ENCODE peak calls at places on chromosome 2, in nine cellular contexts. T is AG09319, M is RWPE1, O is pancreas, S is GM13976, J is kidney epithelial cell, P is choroid plexus epithelial cell, H is left ventricle myocardium inferior, Q is left lung. E is an unnamed sample.

GRCh38 chr2:130834091-130834922 is 2.4 kb upstream of the ARHGEF4 start:
- DNase-seq in O (peak), P (peak), M (no peak), T (no peak), S (no peak), Q (no peak), J (peak), H (no peak), E (no peak)

GRCh38 chr2:3007135-3007534 is 370.5 kb downstream of the EIPR1 start:
- DNase-seq in O (no peak), H (no peak), P (no peak), T (no peak), Q (no peak), S (no peak), M (no peak), J (no peak), E (no peak)

GRCh38 chr2:197259470-197259999 is 51.0 kb downstream of the ANKRD44 start:
- DNase-seq in H (no peak), Q (no peak), T (no peak), O (no peak), S (no peak), J (no peak), M (no peak), P (no peak), E (no peak)

GRCh38 chr2:108940156-108940555 is 48.9 kb downstream of the EDAR start:
- DNase-seq in J (no peak), P (no peak), O (no peak), M (no peak), Q (no peak), H (no peak), S (no peak), T (no peak), E (no peak)

GRCh38 chr2:229849073-229849472 is 72.7 kb downstream of the TRIP12 start:
- DNase-seq in H (no peak), P (no peak), Q (no peak), O (no peak), M (no peak), S (no peak), T (no peak), J (no peak), E (no peak)

GRCh38 chr2:151753540-151753939 is 19.3 kb upstream of the NEB start:
- DNase-seq in S (no peak), J (no peak), H (no peak), M (no peak), O (no peak), T (no peak), Q (no peak), P (no peak), E (no peak)

GRCh38 chr2:45918816-45919655 is 267.6 kb downstream of the PRKCE start:
- DNase-seq in Q (no peak), T (no peak), H (no peak), P (no peak), S (peak), M (no peak), J (no peak), O (peak), E (no peak)

GRCh38 chr2:216121255-216121654 is 12.1 kb downstream of the XRCC5 start:
- DNase-seq in O (no peak), P (no peak), T (no peak), M (no peak), H (no peak), Q (no peak), S (no peak), J (no peak), E (no peak)

GRCh38 chr2:239014897-239015768 is 167.2 kb downstream of the TWIST2 start:
- DNase-seq in T (no peak), O (no peak), J (no peak), S (no peak), H (no peak), Q (peak), M (no peak), P (no peak), E (peak)

GRCh38 chr2:160932960-160933359 is 227.3 kb upstream of the TANK start:
- DNase-seq in T (no peak), M (no peak), Q (no peak), O (no peak), J (no peak), H (no peak), P (peak), S (no peak), E (no peak)

GRCh38 chr2:239234151-239234825 is 166.5 kb downstream of the HDAC4 start:
- DNase-seq in T (no peak), J (no peak), M (no peak), P (no peak), O (no peak), H (no peak), Q (no peak), S (no peak), E (no peak)

GRCh38 chr2:240301256-240301795 is 134.1 kb upstream of the GPC1 start:
- DNase-seq in P (no peak), M (no peak), H (no peak), T (no peak), J (no peak), S (no peak), O (no peak), Q (no peak), E (peak)

GRCh38 chr2:85862426-85862825 is 26.4 kb downstream of the ST3GAL5 start:
- DNase-seq in P (peak), S (no peak), J (no peak), H (no peak), T (no peak), Q (no peak), M (no peak), O (no peak), E (no peak)

GRCh38 chr2:97011977-97012569 is 25.7 kb upstream of the FAM178B start:
- DNase-seq in H (no peak), M (peak), S (peak), Q (no peak), J (peak), P (peak), O (peak), T (peak), E (no peak)

GRCh38 chr2:227881866-227882517 is 10.6 kb downstream of the DAW1 start:
- DNase-seq in S (no peak), J (no peak), M (no peak), O (no peak), H (no peak), T (no peak), Q (no peak), P (peak), E (no peak)

GRCh38 chr2:146879882-146880281 is 964.9 kb upstream of the ACVR2A start:
- DNase-seq in J (no peak), S (no peak), T (no peak), M (no peak), P (peak), O (no peak), Q (no peak), H (no peak), E (no peak)

GRCh38 chr2:160752475-160753330 is 259.1 kb upstream of the RBMS1 start:
- DNase-seq in M (peak), H (no peak), Q (no peak), P (peak), J (no peak), T (no peak), O (no peak), S (no peak), E (no peak)

GRCh38 chr2:95274291-95275150 is at the start of gene PROM2:
- DNase-seq in M (peak), P (no peak), S (no peak), H (no peak), J (no peak), O (peak), T (no peak), Q (peak), E (peak)

GRCh38 chr2:18117592-18117991 is 239.1 kb downstream of the KCNS3 start:
- DNase-seq in Q (peak), T (no peak), J (no peak), H (no peak), M (peak), S (peak), P (peak), O (no peak), E (no peak)

GRCh38 chr2:130391058-130391871 is 35.4 kb downstream of the PTPN18 start:
- DNase-seq in M (peak), Q (peak), H (peak), S (peak), J (no peak), T (no peak), P (peak), O (peak), E (peak)

GRCh38 chr2:57878573-57878910 is 168.1 kb upstream of the VRK2 start:
- DNase-seq in H (no peak), O (no peak), S (no peak), Q (no peak), J (no peak), P (no peak), M (no peak), T (no peak), E (no peak)

GRCh38 chr2:159595410-159596046 is 20.8 kb downstream of the BAZ2B start:
- DNase-seq in O (no peak), Q (no peak), T (no peak), M (no peak), P (no peak), S (no peak), J (no peak), H (no peak), E (no peak)

GRCh38 chr2:120949957-120950590 is 214.4 kb downstream of the GLI2 start:
- DNase-seq in T (no peak), P (no peak), H (no peak), M (no peak), O (no peak), J (no peak), Q (no peak), S (no peak), E (no peak)

GRCh38 chr2:120953066-120953760 is 217.5 kb downstream of the GLI2 start:
- DNase-seq in J (no peak), Q (no peak), S (no peak), P (no peak), T (no peak), M (no peak), O (no peak), H (no peak), E (no peak)

GRCh38 chr2:120951701-120952100 is 216.0 kb downstream of the GLI2 start:
- DNase-seq in T (no peak), H (no peak), O (no peak), J (no peak), S (no peak), Q (no peak), M (no peak), P (no peak), E (no peak)

GRCh38 chr2:120953843-120954584 is 218.3 kb downstream of the GLI2 start:
- DNase-seq in P (no peak), M (no peak), O (no peak), S (no peak), Q (no peak), J (no peak), T (no peak), H (no peak), E (no peak)

GRCh38 chr2:120952318-120952717 is 216.7 kb downstream of the GLI2 start:
- DNase-seq in P (peak), Q (no peak), O (no peak), H (no peak), M (no peak), S (no peak), J (no peak), T (no peak), E (no peak)
- TF ChIP-seq CTCF in P (no peak), Q (no peak), O (no peak), H (no peak), M (no peak), S (no peak), J (no peak), T (no peak), E (no peak)

GRCh38 chr2:191012845-191013616 is 940 bp downstream of the STAT1 start:
- DNase-seq in T (no peak), M (no peak), S (no peak), O (no peak), Q (no peak), H (no peak), P (peak), J (no peak), E (no peak)

GRCh38 chr2:191014653-191015020 is 666 bp upstream of the STAT1 start:
- DNase-seq in O (no peak), S (no peak), M (no peak), J (no peak), Q (no peak), P (no peak), T (no peak), H (no peak), E (no peak)

GRCh38 chr2:191013617-191013875 is 425 bp downstream of the STAT1 start:
- DNase-seq in J (no peak), O (no peak), M (no peak), P (peak), S (no peak), Q (no peak), H (no peak), T (no peak), E (no peak)

GRCh38 chr2:191015229-191015628 is 1.3 kb upstream of the STAT1 start:
- DNase-seq in S (no peak), T (no peak), Q (no peak), O (no peak), H (no peak), M (no peak), P (no peak), J (no peak), E (no peak)

DNA sequence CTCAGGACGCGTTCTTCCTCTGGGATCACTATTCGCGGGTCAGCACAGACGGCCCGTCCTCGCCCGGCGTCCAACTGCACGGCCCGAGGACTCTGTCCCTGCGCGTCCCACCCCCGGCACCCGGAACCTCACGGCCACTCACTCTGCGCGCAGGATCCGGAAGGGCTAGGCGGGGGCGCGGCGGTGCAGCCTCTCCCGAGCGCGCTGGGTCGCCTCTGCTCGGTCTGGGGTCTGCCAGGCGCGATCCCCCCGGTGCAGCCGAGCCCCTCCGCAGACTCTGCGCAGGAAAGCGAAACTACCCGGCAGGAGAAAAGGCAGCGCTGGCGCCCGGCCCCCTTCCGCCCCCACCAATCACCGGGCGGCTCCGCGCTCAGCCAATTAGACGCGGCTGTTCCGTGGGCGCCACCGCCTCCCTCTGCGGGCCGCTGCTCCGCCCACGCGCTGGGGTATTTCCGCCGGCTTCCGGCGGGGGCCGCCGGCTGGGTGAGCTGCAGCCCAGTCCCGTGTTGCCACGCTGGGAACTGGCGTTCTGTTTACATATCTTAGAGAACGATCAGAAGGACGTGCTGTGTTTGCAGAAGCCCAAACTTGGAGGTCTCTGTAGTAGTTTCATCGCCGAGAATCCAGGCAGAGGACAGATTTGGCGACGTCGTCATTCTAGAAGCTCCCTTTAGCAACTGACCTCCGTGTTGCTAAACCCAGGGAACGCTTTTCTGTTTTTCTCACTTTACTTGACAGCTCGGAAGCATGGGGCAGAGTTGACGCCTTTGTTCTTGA is at the start of gene STAT1:
- DNase-seq in O (peak), M (peak), T (peak), P (peak), S (peak), Q (peak), H (peak), J (no peak), E (peak)
- TF ChIP-seq CTCF in O (no peak), M (no peak), T (no peak), P (no peak), S (no peak), Q (no peak), H (peak), J (no peak), E (no peak)

GRCh38 chr2:30883822-30884221 is 76.6 kb upstream of the CAPN13 start:
- DNase-seq in T (no peak), M (no peak), J (no peak), O (no peak), Q (no peak), H (no peak), S (no peak), P (no peak), E (no peak)

GRCh38 chr2:30894498-30895119 is 87.4 kb upstream of the CAPN13 start:
- DNase-seq in Q (no peak), T (no peak), P (no peak), O (no peak), S (no peak), M (no peak), J (no peak), H (no peak), E (no peak)

GRCh38 chr2:30883184-30883583 is 75.9 kb upstream of the CAPN13 start:
- DNase-seq in J (no peak), M (no peak), T (no peak), Q (no peak), O (no peak), P (no peak), H (no peak), S (no peak), E (no peak)

GRCh38 chr2:30886101-30886500 is 78.9 kb upstream of the CAPN13 start:
- DNase-seq in T (no peak), P (no peak), H (no peak), J (no peak), S (no peak), M (peak), Q (no peak), O (no peak), E (no peak)

DNA sequence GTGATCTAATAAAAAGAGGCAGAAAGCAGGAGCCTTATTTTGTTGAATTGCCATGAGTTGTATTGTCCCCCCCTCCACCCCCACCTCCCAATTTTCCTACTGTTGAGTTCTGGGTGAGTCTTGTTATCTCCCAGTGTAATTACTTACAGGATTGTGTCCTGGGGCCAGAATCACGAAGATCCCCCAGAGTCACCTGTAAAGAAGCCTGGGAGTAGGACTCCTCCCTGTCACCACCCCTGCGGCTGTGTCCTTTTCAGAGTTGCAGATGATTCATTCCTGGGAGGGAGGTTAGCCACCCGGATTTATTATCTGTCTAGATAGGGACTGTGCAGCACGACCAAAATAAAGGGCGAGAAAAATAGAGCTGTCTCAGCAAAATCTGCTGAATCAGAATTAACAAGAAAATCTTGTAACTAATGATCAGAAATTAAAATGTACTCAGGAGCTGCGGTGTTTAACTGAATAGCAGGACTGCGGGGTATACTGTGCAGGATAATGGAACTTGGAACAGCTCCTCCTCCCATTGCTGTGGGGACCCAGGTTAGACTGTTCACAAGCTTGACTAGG is 81.7 kb upstream of the CAPN13 start:
- DNase-seq in T (no peak), S (no peak), J (no peak), P (no peak), Q (no peak), O (no peak), M (no peak), H (no peak), E (no peak)
- TF ChIP-seq CTCF in T (no peak), S (no peak), J (no peak), P (no peak), Q (no peak), O (no peak), M (no peak), H (no peak), E (no peak)

GRCh38 chr2:42810971-42811865 is 18.8 kb upstream of the HAAO start:
- DNase-seq in P (peak), H (peak), S (peak), T (peak), Q (peak), M (no peak), O (peak), J (no peak), E (peak)

GRCh38 chr2:42809131-42809875 is 16.9 kb upstream of the HAAO start:
- DNase-seq in M (no peak), T (no peak), O (peak), Q (peak), H (no peak), S (no peak), J (no peak), P (peak), E (peak)

GRCh38 chr2:42808301-42808700 is 15.9 kb upstream of the HAAO start:
- DNase-seq in M (no peak), J (no peak), T (no peak), Q (no peak), H (no peak), O (no peak), S (no peak), P (no peak), E (no peak)

GRCh38 chr2:42810126-42810970 is 18.0 kb upstream of the HAAO start:
- DNase-seq in M (peak), Q (peak), H (peak), O (peak), S (peak), J (peak), P (peak), T (peak), E (peak)

DNA sequence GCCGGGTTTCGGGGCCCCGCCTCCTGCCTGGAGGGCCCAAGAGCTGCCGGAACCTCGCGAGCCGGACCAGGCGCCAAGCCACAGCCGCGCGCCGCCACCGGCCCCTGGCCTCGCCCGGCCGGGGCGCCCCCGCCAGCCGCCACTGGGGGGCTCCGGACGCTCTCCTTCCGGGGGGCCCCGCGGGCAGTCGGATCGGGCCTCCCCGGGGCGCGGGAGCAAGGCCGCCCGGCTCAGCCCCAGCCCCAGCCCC is 17.4 kb upstream of the HAAO start:
- DNase-seq in P (no peak), M (peak), T (peak), S (no peak), O (peak), J (no peak), H (peak), Q (peak), E (peak)
- TF ChIP-seq CTCF in P (no peak), M (peak), T (no peak), S (peak), O (peak), J (no peak), H (peak), Q (peak), E (peak)

GRCh38 chr2:102187191-102188150 is 648 bp downstream of the IL1RL2 start:
- DNase-seq in O (no peak), S (peak), J (no peak), T (no peak), P (peak), H (peak), M (peak), Q (peak), E (no peak)
- TF ChIP-seq CTCF in O (no peak), S (no peak), J (peak), T (peak), P (peak), H (peak), M (peak), Q (no peak), E (no peak)

GRCh38 chr2:75424936-75425619 is 135.7 kb downstream of the EVA1A start:
- DNase-seq in P (no peak), S (no peak), M (no peak), H (no peak), J (no peak), O (no peak), T (no peak), Q (no peak), E (no peak)
- TF ChIP-seq CTCF in P (no peak), S (no peak), M (no peak), H (no peak), J (no peak), O (no peak), T (no peak), Q (no peak), E (no peak)

GRCh38 chr2:236503100-236503499 is 66.5 kb upstream of the ACKR3 start:
- DNase-seq in O (no peak), H (no peak), Q (no peak), T (no peak), J (no peak), P (peak), M (no peak), S (no peak), E (no peak)
- TF ChIP-seq CTCF in O (no peak), H (no peak), Q (no peak), T (peak), J (no peak), P (peak), M (no peak), S (no peak), E (no peak)

GRCh38 chr2:231393149-231394131 is 2.1 kb upstream of the B3GNT7 start:
- DNase-seq in P (no peak), Q (peak), J (no peak), O (no peak), T (no peak), H (no peak), S (peak), M (no peak), E (no peak)
- TF ChIP-seq CTCF in P (peak), Q (no peak), J (peak), O (no peak), T (no peak), H (peak), S (peak), M (no peak), E (no peak)

DNA sequence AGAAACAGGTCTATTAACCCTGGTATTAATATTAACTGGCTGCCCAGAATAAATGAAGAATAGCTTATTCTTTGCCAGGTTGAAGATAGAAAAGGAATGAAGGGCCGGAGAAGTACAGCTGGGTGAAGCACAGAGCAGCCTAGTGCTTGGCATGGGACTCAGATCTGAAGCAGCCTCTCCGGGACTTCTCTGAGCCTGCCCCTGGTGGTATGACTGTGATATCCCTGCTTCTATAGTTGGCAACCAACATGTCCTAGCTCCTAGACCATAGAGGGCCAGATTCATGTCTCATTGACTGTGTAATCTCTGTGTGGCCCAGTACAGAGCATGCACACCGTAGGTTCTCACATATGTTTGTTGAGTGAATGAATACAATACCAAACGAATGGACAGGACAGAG is 107.8 kb downstream of the MSH2 start:
- DNase-seq in O (no peak), T (no peak), M (no peak), Q (no peak), J (no peak), H (no peak), P (no peak), S (no peak), E (no peak)
- TF ChIP-seq CTCF in O (no peak), T (no peak), M (no peak), Q (no peak), J (no peak), H (peak), P (peak), S (no peak), E (no peak)